ENCODE peak calls at places on chromosomes 12 and 14, in eight cellular contexts. V is adrenal gland; A is K562; H is pancreas; M is lower lobe of right lung; O is naive thymus-derived CD4-positive, alpha-beta T cell; S is CD8-positive, alpha-beta T cell; P is heart left ventricle. L is an unnamed sample.
A peak's percentile ranks its signal among the peaks of the same experiment; 100 is the strongest.

GRCh38 chr14:75098209-75098608 is 28.6 kb downstream of the NEK9 start:
- DNase-seq in V (no peak), A (no peak), H (no peak), M (no peak), O (no peak), S (no peak), P (no peak), L (no peak)

GRCh38 chr12:132084681-132085635 is 59.2 kb downstream of the DDX51 start:
- DNase-seq in V (peak; percentile 79), A (peak; percentile 88), H (peak; percentile 69), M (peak; percentile 85), O (peak; percentile 28), S (peak; percentile 26), P (peak; percentile 82), L (peak; percentile 52)

GRCh38 chr12:1768585-1768984 is 51.8 kb upstream of the LRTM2 start:
- DNase-seq in V (no peak), A (no peak), H (no peak), M (no peak), O (no peak), S (no peak), P (no peak), L (no peak)

GRCh38 chr12:1939745-1940607 is 21.5 kb upstream of the CACNA2D4 start:
- DNase-seq in V (peak; percentile 92), A (peak; percentile 72), H (peak; percentile 77), M (peak; percentile 89), O (peak; percentile 92), S (peak; percentile 96), P (peak; percentile 84), L (peak; percentile 92)

GRCh38 chr14:100438678-100439592 is 115.8 kb downstream of the SLC25A47 start:
- DNase-seq in V (peak; percentile 86), A (no peak), H (no peak), M (peak; percentile 64), O (no peak), S (no peak), P (no peak), L (no peak)

GRCh38 chr12:56337753-56338221 is 897 bp upstream of the IL23A start:
- DNase-seq in V (no peak), A (no peak), H (no peak), M (no peak), O (no peak), S (no peak), P (no peak), L (no peak)

GRCh38 chr14:60807247-60807646 is 72.7 kb downstream of the MNAT1 start:
- DNase-seq in V (no peak), A (no peak), H (no peak), M (no peak), O (no peak), S (no peak), P (no peak), L (no peak)

GRCh38 chr12:12156116-12156515 is 85.4 kb downstream of the BCL2L14 start:
- DNase-seq in V (no peak), A (no peak), H (no peak), M (no peak), O (no peak), S (no peak), P (no peak), L (no peak)

GRCh38 chr14:56949828-56950227 is 139.5 kb upstream of the OTX2 start:
- DNase-seq in V (no peak), A (no peak), H (peak; percentile 58), M (no peak), O (no peak), S (no peak), P (no peak), L (no peak)

GRCh38 chr14:81211844-81212243 is 8.9 kb downstream of the GTF2A1 start:
- DNase-seq in V (peak; percentile 33), A (no peak), H (no peak), M (no peak), O (peak; percentile 17), S (peak; percentile 30), P (peak; percentile 72), L (peak; percentile 21)

DNA sequence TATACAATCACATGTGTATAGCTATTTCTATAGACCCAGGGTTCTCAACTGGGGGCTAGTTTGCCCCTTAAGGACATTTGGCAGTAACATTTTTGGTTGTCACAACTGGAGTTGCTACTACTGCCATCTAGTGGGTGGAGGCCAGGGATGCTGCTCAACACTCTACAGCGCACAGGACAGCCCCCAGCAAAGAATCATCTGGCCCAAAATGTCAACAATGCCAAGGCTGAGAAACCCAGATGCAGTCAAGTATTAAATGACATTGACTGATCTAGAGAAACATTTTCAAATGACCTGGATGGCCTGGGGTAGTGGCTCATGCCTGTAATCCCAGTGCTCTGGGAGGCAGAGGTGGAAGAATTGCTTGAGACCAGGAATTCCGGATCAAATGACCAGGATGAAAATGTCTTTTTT is 5.8 kb downstream of the WSB2 start:
- DNase-seq in V (peak; percentile 69), A (peak; percentile 52), H (no peak), M (peak; percentile 61), O (peak; percentile 56), S (peak; percentile 66), P (no peak), L (no peak)
- H3K4me1 ChIP-seq in V (peaks cover 56% of the 10 kb centered on the region), A (peaks cover under 1% of the 10 kb centered on the region), H (peaks cover 45% of the 10 kb centered on the region), M (peaks cover 66% of the 10 kb centered on the region), O (peaks cover 25% of the 10 kb centered on the region), S (peaks cover 14% of the 10 kb centered on the region), P (peaks cover 10% of the 10 kb centered on the region), L (peaks cover 9% of the 10 kb centered on the region)

GRCh38 chr14:68969278-68969677 is 9.8 kb downstream of the ACTN1 start:
- DNase-seq in V (no peak), A (no peak), H (no peak), M (no peak), O (no peak), S (no peak), P (peak; percentile 30), L (no peak)

GRCh38 chr14:68966872-68967301 is 12.2 kb downstream of the ACTN1 start:
- DNase-seq in V (peak; percentile 68), A (no peak), H (no peak), M (no peak), O (no peak), S (peak; percentile 4), P (no peak), L (no peak)

GRCh38 chr14:68968721-68969120 is 10.4 kb downstream of the ACTN1 start:
- DNase-seq in V (no peak), A (no peak), H (no peak), M (no peak), O (no peak), S (peak; percentile 3), P (peak; percentile 21), L (no peak)

GRCh38 chr14:68968051-68968450 is 11.1 kb downstream of the ACTN1 start:
- DNase-seq in V (no peak), A (no peak), H (no peak), M (no peak), O (peak; percentile 84), S (peak; percentile 77), P (no peak), L (no peak)

DNA sequence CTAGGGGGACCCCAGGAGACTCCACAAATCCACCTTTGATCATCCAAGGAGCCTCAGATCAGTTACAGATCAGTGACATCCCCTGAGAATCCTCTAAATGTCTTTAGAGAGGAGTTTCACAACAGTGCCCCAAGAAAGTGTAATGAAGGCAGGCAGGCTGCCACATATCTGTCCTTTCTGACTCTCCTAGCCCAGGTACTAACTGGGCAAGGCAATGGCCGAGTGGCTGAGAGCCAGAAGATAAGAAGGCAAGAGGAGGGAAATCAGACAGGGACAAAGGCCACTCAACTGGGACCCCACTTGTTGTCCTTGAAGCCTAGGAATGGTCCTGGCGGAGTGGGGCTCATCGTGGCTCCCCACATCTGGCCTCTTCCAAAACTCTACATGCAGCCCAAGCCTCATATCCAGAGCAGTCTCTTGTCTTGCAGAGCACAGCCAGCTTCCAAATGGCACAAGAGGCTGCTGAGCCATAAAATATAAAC is 11.6 kb downstream of the ACTN1 start:
- DNase-seq in V (no peak), A (no peak), H (no peak), M (no peak), O (no peak), S (peak; percentile 3), P (peak; percentile 24), L (no peak)
- H3K9me3 ChIP-seq in V (no peaks in the 10 kb centered on the region), A (no peaks in the 10 kb centered on the region), H (no peaks in the 10 kb centered on the region), M (no peaks in the 10 kb centered on the region), O (no peaks in the 10 kb centered on the region), S (no peaks in the 10 kb centered on the region), P (no peaks in the 10 kb centered on the region), L (no peaks in the 10 kb centered on the region)

DNA sequence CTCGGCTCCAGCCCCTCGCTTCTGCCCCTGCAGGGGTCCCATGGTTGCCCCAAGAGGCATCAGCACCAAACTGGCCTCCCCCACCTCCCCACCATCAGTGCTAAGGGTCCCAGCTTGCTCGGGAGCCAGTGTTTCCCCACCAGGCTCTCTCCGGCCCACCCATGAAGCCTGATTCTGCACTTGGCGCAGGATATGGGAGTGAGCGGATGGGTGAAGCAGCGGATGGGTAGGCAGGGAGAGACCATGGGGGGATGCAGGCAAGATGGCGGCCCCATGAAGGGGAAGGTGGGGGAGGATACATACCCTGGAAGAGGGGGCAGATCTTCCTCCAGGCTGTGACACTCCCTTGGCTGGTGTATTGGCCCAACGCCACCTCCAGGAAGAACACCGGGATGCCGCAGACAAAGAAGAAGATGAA is 9.7 kb downstream of the SLC6A12 start:
- DNase-seq in V (no peak), A (no peak), H (no peak), M (no peak), O (no peak), S (no peak), P (no peak), L (no peak)
- H3K4me3 ChIP-seq in V (no peak overlapping the region), A (no peak overlapping the region), H (no peak overlapping the region), M (peak overlapping the region; percentile 49), O (no peak overlapping the region), S (no peak overlapping the region), P (peak overlapping the region; percentile 55), L (peak overlapping the region; percentile 33)

GRCh38 chr12:59405992-59406391 is 189.8 kb upstream of the SLC16A7 start:
- DNase-seq in V (no peak), A (no peak), H (no peak), M (no peak), O (no peak), S (no peak), P (no peak), L (no peak)
- H3K4me1 ChIP-seq in V (no peaks in the 10 kb centered on the region), A (no peaks in the 10 kb centered on the region), H (no peaks in the 10 kb centered on the region), M (peaks cover 6% of the 10 kb centered on the region), O (no peaks in the 10 kb centered on the region), S (no peaks in the 10 kb centered on the region), P (no peaks in the 10 kb centered on the region), L (no peaks in the 10 kb centered on the region)

DNA sequence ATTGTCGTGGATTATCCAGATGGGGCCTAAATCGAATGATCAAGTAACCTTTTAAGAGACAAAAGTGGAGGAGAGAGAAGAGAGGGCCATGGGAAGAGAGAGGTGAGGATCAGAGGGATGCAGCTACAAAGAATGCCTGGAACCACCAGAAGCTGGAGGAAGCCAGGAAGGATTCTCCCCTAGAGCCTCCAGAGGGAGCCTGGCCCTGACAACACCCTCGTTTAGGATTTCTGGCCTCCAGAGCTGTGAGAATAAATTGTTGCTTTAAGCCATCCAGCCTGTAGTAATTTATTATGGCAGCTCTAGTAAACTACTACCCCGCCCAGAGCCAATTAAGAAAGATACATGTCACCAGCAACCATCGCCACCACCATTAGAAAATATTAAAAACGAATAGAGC is 46.2 kb upstream of the GSC start:
- DNase-seq in V (no peak), A (no peak), H (no peak), M (no peak), O (no peak), S (no peak), P (no peak), L (no peak)
- H3K9me3 ChIP-seq in V (no peaks in the 10 kb centered on the region), A (no peaks in the 10 kb centered on the region), H (no peaks in the 10 kb centered on the region), M (no peaks in the 10 kb centered on the region), O (no peaks in the 10 kb centered on the region), S (no peaks in the 10 kb centered on the region), P (no peaks in the 10 kb centered on the region), L (no peaks in the 10 kb centered on the region)

L was measured in HAP-1.